ENCODE peak calls at places on chromosome 17, in four cellular contexts. O is neural progenitor cell, H is H9, R is GM23338. X is an unnamed sample.

GRCh38 chr17:28328325-28328724 is 6.9 kb downstream of the IFT20 start:
- DNase-seq in O (peak; percentile 46), H (peak; percentile 24), R (no peak), X (no peak)

GRCh38 chr17:45172541-45173286 is 11.0 kb downstream of the HEXIM2 start:
- DNase-seq in O (peak; percentile 62), H (peak; percentile 75), R (peak; percentile 63), X (peak; percentile 86)

GRCh38 chr17:43860077-43860725 is 13.2 kb downstream of the CD300LG start:
- DNase-seq in O (no peak), H (no peak), R (no peak), X (no peak)

GRCh38 chr17:57293077-57293476 is 36.8 kb downstream of the MSI2 start:
- DNase-seq in O (no peak), H (no peak), R (no peak), X (no peak)

GRCh38 chr17:48544356-48545021 is 420 bp downstream of the HOXB2 start:
- DNase-seq in O (peak; percentile 72), H (peak; percentile 79), R (peak; percentile 77), X (peak; percentile 69)

GRCh38 chr17:43740541-43740940 is 18.1 kb downstream of the SOST start:
- DNase-seq in O (no peak), H (no peak), R (no peak), X (peak; percentile 88)

GRCh38 chr17:76535788-76536510 is 1.6 kb downstream of the CYGB start:
- DNase-seq in O (no peak), H (no peak), R (no peak), X (peak; percentile 82)

GRCh38 chr17:57288753-57289121 is 32.4 kb downstream of the MSI2 start:
- DNase-seq in O (no peak), H (no peak), R (no peak), X (no peak)

GRCh38 chr17:76558210-76559095 is 18.6 kb downstream of the PRCD start:
- DNase-seq in O (peak; percentile 43), H (no peak), R (no peak), X (peak; percentile 29)

GRCh38 chr17:37725601-37726146 is 19.2 kb downstream of the HNF1B start:
- DNase-seq in O (peak; percentile 27), H (no peak), R (no peak), X (no peak)

GRCh38 chr17:19384723-19385391 is 2.1 kb downstream of the MFAP4 start:
- DNase-seq in O (no peak), H (no peak), R (peak; percentile 29), X (peak; percentile 83)

GRCh38 chr17:37179893-37180292 is 195.9 kb upstream of the C17orf78 start:
- DNase-seq in O (no peak), H (no peak), R (no peak), X (no peak)

GRCh38 chr17:42880776-42881175 is 19.8 kb upstream of the G6PC1 start:
- DNase-seq in O (no peak), H (no peak), R (no peak), X (no peak)

GRCh38 chr17:7634384-7634783 is 4.4 kb downstream of the SHBG start:
- DNase-seq in O (peak; percentile 77), H (peak; percentile 87), R (peak; percentile 91), X (peak; percentile 86)

GRCh38 chr17:47358652-47359051 is 34.9 kb downstream of the EFCAB13 start:
- DNase-seq in O (no peak), H (no peak), R (no peak), X (no peak)

GRCh38 chr17:79707441-79707850 is 23.3 kb upstream of the ENPP7 start:
- DNase-seq in O (no peak), H (peak; percentile 59), R (no peak), X (peak; percentile 53)

GRCh38 chr17:48093341-48094045 is 7.8 kb downstream of the CBX1 start:
- DNase-seq in O (no peak), H (no peak), R (no peak), X (no peak)

GRCh38 chr17:6498798-6499540 is 54.7 kb downstream of the PIMREG start:
- DNase-seq in O (no peak), H (no peak), R (no peak), X (no peak)

GRCh38 chr17:66466933-66467367 is 164.5 kb downstream of the PRKCA start:
- DNase-seq in O (no peak), H (peak; percentile 23), R (peak; percentile 26), X (peak; percentile 93)

GRCh38 chr17:1275962-1276736 is 3.3 kb upstream of the TRARG1 start:
- DNase-seq in O (peak; percentile 89), H (peak; percentile 85), R (peak; percentile 91), X (peak; percentile 94)

GRCh38 chr17:50487213-50488096 is 8.8 kb downstream of the RSAD1 start:
- DNase-seq in O (no peak), H (no peak), R (no peak), X (peak; percentile 88)

GRCh38 chr17:47099451-47099986 is 89.6 kb downstream of the CDC27 start:
- DNase-seq in O (no peak), H (no peak), R (no peak), X (no peak)

GRCh38 chr17:44353656-44354331 is 8.7 kb downstream of the GRN start:
- DNase-seq in O (peak; percentile 81), H (peak; percentile 72), R (peak; percentile 64), X (peak; percentile 95)

GRCh38 chr17:77446959-77447634 is 306.3 kb downstream of the SEC14L1 start:
- DNase-seq in O (no peak), H (no peak), R (no peak), X (peak; percentile 79)

GRCh38 chr17:62627219-62627903 is at the start of gene MRC2:
- DNase-seq in O (peak; percentile 83), H (peak; percentile 82), R (peak; percentile 89), X (peak; percentile 93)

GRCh38 chr17:20174588-20175265 is 165.6 kb downstream of the SPECC1 start:
- DNase-seq in O (no peak), H (no peak), R (no peak), X (peak; percentile 71)

GRCh38 chr17:66275651-66276050 is 26.8 kb upstream of the PRKCA start:
- DNase-seq in O (no peak), H (no peak), R (no peak), X (peak; percentile 94)

GRCh38 chr17:2238432-2239169 is 65.0 kb downstream of the SMG6 start:
- DNase-seq in O (no peak), H (no peak), R (no peak), X (no peak)

GRCh38 chr17:33097411-33097810 is 105.8 kb downstream of the SPACA3 start:
- DNase-seq in O (no peak), H (no peak), R (no peak), X (no peak)

GRCh38 chr17:59254742-59255141 is 34.4 kb downstream of the GDPD1 start:
- DNase-seq in O (no peak), H (no peak), R (no peak), X (no peak)

GRCh38 chr17:19747159-19747719 is 859 bp downstream of the ALDH3A1 start:
- DNase-seq in O (no peak), H (no peak), R (no peak), X (peak; percentile 5)

GRCh38 chr17:30332057-30332542 is 1.8 kb downstream of the TMIGD1 start:
- DNase-seq in O (no peak), H (no peak), R (no peak), X (peak; percentile 51)

GRCh38 chr17:2438823-2439222 is 38.0 kb upstream of the MNT start:
- DNase-seq in O (no peak), H (no peak), R (no peak), X (peak; percentile 93)

GRCh38 chr17:63622571-63623390 is 564 bp downstream of the MAP3K3 start:
- DNase-seq in O (peak; percentile 87), H (peak; percentile 65), R (peak; percentile 72), X (peak; percentile 96)

GRCh38 chr17:6381052-6381451 is 53.9 kb downstream of the AIPL1 start:
- DNase-seq in O (no peak), H (no peak), R (no peak), X (peak; percentile 86)

GRCh38 chr17:9676742-9677387 is 31.5 kb downstream of the USP43 start:
- DNase-seq in O (no peak), H (no peak), R (no peak), X (no peak)

GRCh38 chr17:48577946-48578615 is at the start of gene HOXB4:
- DNase-seq in O (peak; percentile 74), H (peak; percentile 90), R (peak; percentile 85), X (no peak)

GRCh38 chr17:40097087-40097486 is 3.3 kb downstream of the NR1D1 start:
- DNase-seq in O (no peak), H (no peak), R (no peak), X (peak; percentile 85)

GRCh38 chr17:40098846-40099626 is 1.4 kb downstream of the NR1D1 start:
- DNase-seq in O (peak; percentile 95), H (peak; percentile 97), R (peak; percentile 99), X (peak; percentile 99)

GRCh38 chr17:40099627-40100418 is 566 bp downstream of the NR1D1 start:
- DNase-seq in O (no peak), H (no peak), R (no peak), X (peak; percentile 46)

GRCh38 chr17:40095944-40096791 is 4.2 kb downstream of the NR1D1 start:
- DNase-seq in O (no peak), H (no peak), R (no peak), X (peak; percentile 69)

DNA sequence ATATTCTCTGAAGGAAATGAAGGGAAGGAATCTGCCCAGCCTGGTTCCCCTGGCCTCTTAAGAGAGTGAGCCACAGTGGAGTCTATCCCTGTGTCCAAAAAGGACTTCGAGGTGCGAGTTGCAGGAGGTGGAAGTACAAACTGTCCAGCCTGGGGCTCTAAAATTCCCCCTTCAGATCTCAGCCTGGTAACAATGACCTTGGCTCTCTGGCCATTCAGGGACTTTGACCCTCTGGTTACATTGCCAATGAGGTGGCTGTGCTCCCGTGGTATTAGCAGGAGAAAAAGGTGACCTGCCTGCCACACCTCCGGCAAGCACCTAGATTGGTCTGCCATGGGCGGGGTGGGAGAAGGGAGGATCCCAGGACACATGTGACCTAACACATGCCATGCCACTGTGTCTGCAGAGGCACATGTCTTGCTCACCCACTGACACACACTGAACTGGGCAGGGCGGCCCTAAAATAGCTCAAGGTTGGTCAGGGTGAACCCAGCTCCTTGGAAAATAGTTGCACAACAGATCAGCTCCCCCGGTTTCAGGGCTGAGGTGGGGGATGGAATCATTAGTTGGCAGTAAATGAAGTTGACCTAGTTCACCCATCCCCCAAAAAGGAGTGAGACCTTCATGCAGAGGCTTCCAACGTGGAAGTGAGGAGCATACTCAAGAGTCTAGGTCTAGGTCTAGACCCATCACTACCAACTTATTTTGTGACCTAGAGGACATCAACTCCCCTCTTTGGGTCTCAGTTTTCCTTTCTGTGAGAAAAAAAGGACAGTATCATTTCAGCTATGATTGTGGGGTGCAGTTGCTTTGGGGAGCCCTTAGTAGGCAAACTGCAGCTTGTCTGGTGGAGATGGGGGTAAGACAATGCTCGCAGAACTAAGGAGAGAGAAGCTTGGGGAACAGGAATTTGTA is 2.2 kb downstream of the NR1D1 start:
- DNase-seq in O (no peak), H (no peak), R (no peak), X (peak; percentile 91)
- H2AFZ ChIP-seq in O (no peak overlapping the region), H (no peak overlapping the region), R (peak overlapping the region; percentile 3), X (peak overlapping the region; percentile 1)

GRCh38 chr17:80789356-80789902 is 202.2 kb upstream of the CHMP6 start:
- DNase-seq in O (no peak), H (peak; percentile 19), R (no peak), X (peak; percentile 95)
- H3K27ac ChIP-seq in O (no peak overlapping the region), H (no peak overlapping the region), R (no peak overlapping the region), X (peak overlapping the region; percentile 95)

GRCh38 chr17:40355123-40355803 is 9.3 kb downstream of the GJD3 start:
- DNase-seq in O (peak; percentile 82), H (peak; percentile 95), R (peak; percentile 88), X (peak; percentile 98)
- H3K4me2 ChIP-seq in O (no peak overlapping the region), H (no peak overlapping the region), R (peak overlapping the region; percentile 26), X (no peak overlapping the region)

GRCh38 chr17:16975266-16975651 is 3.3 kb upstream of the TNFRSF13B start:
- DNase-seq in O (no peak), H (no peak), R (no peak), X (no peak)
- H2AFZ ChIP-seq in O (no peak overlapping the region), H (no peak overlapping the region), R (peak overlapping the region; percentile 63), X (no peak overlapping the region)

X was measured in osteoblast.